ENCODE peak calls at places on chromosomes 3 and 15, in four cellular contexts. One of them, this sample, is unnamed.

GRCh38 chr3:113097821-113098516 is 107.2 kb downstream of the GTPBP8 start:
- DNase-seq in NCI-H1092 treated with DMSO at 0.1 percent for 48 hours: no peak
- DNase-seq in H7: no peak
- DNase-seq in GM10248: no peak
- DNase-seq in this sample: peak

GRCh38 chr15:69860921-69861320 is 236.8 kb downstream of the TLE3 start:
- DNase-seq in NCI-H1092 treated with DMSO at 0.1 percent for 48 hours: no peak
- DNase-seq in H7: no peak
- DNase-seq in GM10248: no peak
- DNase-seq in this sample: no peak

GRCh38 chr3:44132593-44132992 is 109.1 kb upstream of the TOPAZ1 start:
- DNase-seq in NCI-H1092 treated with DMSO at 0.1 percent for 48 hours: no peak
- DNase-seq in H7: no peak
- DNase-seq in GM10248: no peak
- DNase-seq in this sample: no peak

GRCh38 chr3:50211930-50212329 is 6.9 kb downstream of the SLC38A3 start:
- DNase-seq in NCI-H1092 treated with DMSO at 0.1 percent for 48 hours: no peak
- DNase-seq in H7: no peak
- DNase-seq in GM10248: no peak
- DNase-seq in this sample: peak

GRCh38 chr3:70992131-70992530 is 591.4 kb downstream of the FOXP1 start:
- DNase-seq in NCI-H1092 treated with DMSO at 0.1 percent for 48 hours: no peak
- DNase-seq in H7: no peak
- DNase-seq in GM10248: no peak
- DNase-seq in this sample: no peak

GRCh38 chr3:56291244-56291680 is 177.0 kb downstream of the ERC2 start:
- DNase-seq in NCI-H1092 treated with DMSO at 0.1 percent for 48 hours: no peak
- DNase-seq in H7: no peak
- DNase-seq in GM10248: peak
- DNase-seq in this sample: peak

GRCh38 chr3:150215616-150216015 is 192.5 kb upstream of the TSC22D2 start:
- DNase-seq in NCI-H1092 treated with DMSO at 0.1 percent for 48 hours: peak
- DNase-seq in H7: no peak
- DNase-seq in GM10248: no peak
- DNase-seq in this sample: peak

GRCh38 chr15:26197719-26198118 is 334.6 kb upstream of the ATP10A start:
- DNase-seq in NCI-H1092 treated with DMSO at 0.1 percent for 48 hours: no peak
- DNase-seq in H7: no peak
- DNase-seq in GM10248: no peak
- DNase-seq in this sample: no peak

GRCh38 chr3:186514296-186515002 is 29.7 kb downstream of the CRYGS start:
- DNase-seq in NCI-H1092 treated with DMSO at 0.1 percent for 48 hours: no peak
- DNase-seq in H7: peak
- DNase-seq in GM10248: no peak
- DNase-seq in this sample: no peak

GRCh38 chr15:63991706-63992105 is 54.6 kb downstream of the DAPK2 start:
- DNase-seq in NCI-H1092 treated with DMSO at 0.1 percent for 48 hours: no peak
- DNase-seq in H7: no peak
- DNase-seq in GM10248: no peak
- DNase-seq in this sample: no peak

GRCh38 chr3:8629151-8630021 is 15.2 kb downstream of the SSUH2 start:
- DNase-seq in NCI-H1092 treated with DMSO at 0.1 percent for 48 hours: no peak
- DNase-seq in H7: no peak
- DNase-seq in GM10248: peak
- DNase-seq in this sample: peak

GRCh38 chr15:63345391-63345752 is 36.3 kb downstream of the CA12 start:
- DNase-seq in NCI-H1092 treated with DMSO at 0.1 percent for 48 hours: no peak
- DNase-seq in H7: no peak
- DNase-seq in GM10248: no peak
- DNase-seq in this sample: no peak

GRCh38 chr3:56547486-56547885 is 9.5 kb upstream of the CCDC66 start:
- DNase-seq in NCI-H1092 treated with DMSO at 0.1 percent for 48 hours: peak
- DNase-seq in H7: no peak
- DNase-seq in GM10248: no peak
- DNase-seq in this sample: no peak

GRCh38 chr3:154507727-154508126 is 77.7 kb upstream of the GPR149 start:
- DNase-seq in NCI-H1092 treated with DMSO at 0.1 percent for 48 hours: no peak
- DNase-seq in H7: no peak
- DNase-seq in GM10248: no peak
- DNase-seq in this sample: no peak

GRCh38 chr3:110810356-110810755 is 261.3 kb upstream of the NECTIN3 start:
- DNase-seq in NCI-H1092 treated with DMSO at 0.1 percent for 48 hours: no peak
- DNase-seq in H7: no peak
- DNase-seq in GM10248: no peak
- DNase-seq in this sample: no peak

GRCh38 chr3:42778644-42779043 is 5.6 kb upstream of the CCDC13 start:
- DNase-seq in NCI-H1092 treated with DMSO at 0.1 percent for 48 hours: no peak
- DNase-seq in H7: no peak
- DNase-seq in GM10248: no peak
- DNase-seq in this sample: peak

GRCh38 chr3:17840126-17840525 is 97.7 kb upstream of the TBC1D5 start:
- DNase-seq in NCI-H1092 treated with DMSO at 0.1 percent for 48 hours: no peak
- DNase-seq in H7: no peak
- DNase-seq in GM10248: no peak
- DNase-seq in this sample: no peak

GRCh38 chr3:15055019-15055557 is 10.0 kb downstream of the MRPS25 start:
- DNase-seq in NCI-H1092 treated with DMSO at 0.1 percent for 48 hours: no peak
- DNase-seq in H7: no peak
- DNase-seq in GM10248: peak
- DNase-seq in this sample: peak

GRCh38 chr15:58306591-58307312 is 125.0 kb upstream of the LIPC start:
- DNase-seq in NCI-H1092 treated with DMSO at 0.1 percent for 48 hours: no peak
- DNase-seq in H7: peak
- DNase-seq in GM10248: no peak
- DNase-seq in this sample: peak

GRCh38 chr3:14506626-14507344 is 33.4 kb downstream of the GRIP2 start:
- DNase-seq in NCI-H1092 treated with DMSO at 0.1 percent for 48 hours: no peak
- DNase-seq in H7: no peak
- DNase-seq in GM10248: no peak
- DNase-seq in this sample: no peak

GRCh38 chr15:63497642-63498100 is 6.7 kb upstream of the USP3 start:
- DNase-seq in NCI-H1092 treated with DMSO at 0.1 percent for 48 hours: no peak
- DNase-seq in H7: no peak
- DNase-seq in GM10248: no peak
- DNase-seq in this sample: no peak

GRCh38 chr3:125037498-125038150 is 18.2 kb downstream of the HEG1 start:
- DNase-seq in NCI-H1092 treated with DMSO at 0.1 percent for 48 hours: no peak
- DNase-seq in H7: no peak
- DNase-seq in GM10248: no peak
- DNase-seq in this sample: no peak

GRCh38 chr3:130760922-130761321 is 14.3 kb upstream of the PIK3R4 start:
- DNase-seq in NCI-H1092 treated with DMSO at 0.1 percent for 48 hours: no peak
- DNase-seq in H7: no peak
- DNase-seq in GM10248: no peak
- DNase-seq in this sample: no peak

GRCh38 chr15:91752081-91752810 is 101.3 kb upstream of the SLCO3A1 start:
- DNase-seq in NCI-H1092 treated with DMSO at 0.1 percent for 48 hours: no peak
- DNase-seq in H7: no peak
- DNase-seq in GM10248: no peak
- DNase-seq in this sample: no peak

GRCh38 chr3:5431811-5432378 is 244.4 kb downstream of the EDEM1 start:
- DNase-seq in NCI-H1092 treated with DMSO at 0.1 percent for 48 hours: no peak
- DNase-seq in H7: no peak
- DNase-seq in GM10248: no peak
- DNase-seq in this sample: no peak

GRCh38 chr15:75367406-75367912 is 948 bp downstream of the MAN2C1 start:
- DNase-seq in NCI-H1092 treated with DMSO at 0.1 percent for 48 hours: no peak
- DNase-seq in H7: no peak
- DNase-seq in GM10248: no peak
- DNase-seq in this sample: no peak

GRCh38 chr15:67021455-67021854 is 43.9 kb upstream of the SMAD3 start:
- DNase-seq in NCI-H1092 treated with DMSO at 0.1 percent for 48 hours: no peak
- DNase-seq in H7: peak
- DNase-seq in GM10248: no peak
- DNase-seq in this sample: no peak

GRCh38 chr3:143676021-143676420 is 172.2 kb downstream of the SLC9A9 start:
- DNase-seq in NCI-H1092 treated with DMSO at 0.1 percent for 48 hours: no peak
- DNase-seq in H7: no peak
- DNase-seq in GM10248: no peak
- DNase-seq in this sample: no peak

GRCh38 chr15:61226313-61227250 is 2.5 kb downstream of the RORA start:
- DNase-seq in NCI-H1092 treated with DMSO at 0.1 percent for 48 hours: peak
- DNase-seq in H7: peak
- DNase-seq in GM10248: no peak
- DNase-seq in this sample: no peak

GRCh38 chr3:87136066-87136596 is 91.0 kb upstream of the CHMP2B start:
- DNase-seq in NCI-H1092 treated with DMSO at 0.1 percent for 48 hours: no peak
- DNase-seq in H7: no peak
- DNase-seq in GM10248: no peak
- DNase-seq in this sample: no peak

GRCh38 chr15:60865507-60865906 is 363.6 kb downstream of the RORA start:
- DNase-seq in NCI-H1092 treated with DMSO at 0.1 percent for 48 hours: no peak
- DNase-seq in H7: no peak
- DNase-seq in GM10248: no peak
- DNase-seq in this sample: no peak

This sample was measured in astrocyte.